ENCODE peak calls at places on chromosome 13, in seven cellular contexts. U is left ventricle myocardium inferior, D is sigmoid colon, K is nephron progenitor cell, Z is brain microvascular endothelial cell, F is AG04449, H is endodermal cell. W is an unnamed sample.

GRCh38 chr13:68715651-68716050 is 1392.0 kb upstream of the ATXN8OS start:
- DNase-seq in D (no peak), H (no peak), F (no peak), U (no peak), K (no peak), Z (no peak), W (no peak)

GRCh38 chr13:40130871-40131636 is 475.6 kb downstream of the COG6 start:
- DNase-seq in D (no peak), U (no peak), H (no peak), Z (peak), F (no peak), K (no peak), W (no peak)

GRCh38 chr13:97849305-97849704 is 104.2 kb upstream of the IPO5 start:
- DNase-seq in F (no peak), H (peak), U (no peak), D (no peak), K (no peak), Z (no peak), W (no peak)

GRCh38 chr13:73248711-73249580 is 190.1 kb downstream of the KLF5 start:
- DNase-seq in U (no peak), F (no peak), D (no peak), H (peak), K (no peak), Z (no peak), W (peak)

GRCh38 chr13:33677215-33677614 is 140.7 kb upstream of the RFC3 start:
- DNase-seq in U (no peak), Z (no peak), K (no peak), D (no peak), H (no peak), F (no peak), W (no peak)

GRCh38 chr13:98476538-98476966 is 100.4 kb downstream of the STK24 start:
- DNase-seq in H (peak), U (peak), D (peak), K (no peak), Z (peak), F (peak), W (peak)

GRCh38 chr13:48906200-48906599 is 69.5 kb upstream of the FNDC3A start:
- DNase-seq in F (no peak), D (no peak), Z (no peak), U (no peak), K (no peak), H (no peak), W (peak)

GRCh38 chr13:98468352-98468751 is 108.6 kb downstream of the STK24 start:
- DNase-seq in D (no peak), H (no peak), Z (no peak), U (no peak), F (no peak), K (no peak), W (no peak)

GRCh38 chr13:64158910-64159309 is 2743.3 kb upstream of the PCDH20 start:
- DNase-seq in K (no peak), F (no peak), Z (peak), H (no peak), U (no peak), D (no peak), W (no peak)

GRCh38 chr13:74641586-74641985 is 507.4 kb upstream of the KLF12 start:
- DNase-seq in Z (peak), F (peak), H (no peak), U (no peak), K (no peak), D (no peak), W (no peak)

DNA sequence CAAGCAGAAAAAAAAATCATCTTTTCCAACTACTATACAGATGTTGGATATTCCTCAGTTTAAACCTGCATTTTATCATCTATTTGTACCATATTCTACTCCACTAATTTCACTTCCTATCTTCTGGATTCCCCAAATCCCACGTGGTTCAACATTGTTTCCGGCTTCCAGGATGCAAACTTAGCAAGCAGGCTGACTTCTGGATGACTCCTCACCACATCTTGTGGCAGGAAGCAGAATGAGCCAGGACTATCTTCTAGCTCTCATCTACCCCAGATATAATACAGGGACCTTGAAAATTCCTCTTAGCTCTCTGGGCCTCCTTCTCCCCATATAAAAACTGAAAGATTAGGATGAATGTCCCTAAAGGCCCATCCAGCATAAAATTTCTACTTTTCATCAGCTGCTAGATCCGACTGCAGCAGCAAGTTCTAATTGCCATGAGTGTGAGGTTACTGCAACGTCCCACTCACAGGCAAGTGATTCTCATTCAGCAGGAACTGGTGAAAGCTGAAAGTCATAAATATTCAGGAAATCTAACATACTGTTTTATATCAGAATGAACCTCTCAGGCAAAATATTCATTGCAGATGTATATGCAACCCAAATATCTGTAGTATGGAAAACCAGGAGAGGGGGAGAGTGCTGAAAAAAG is 93.4 kb downstream of the KCTD12 start:
- DNase-seq in Z (peak), U (no peak), K (no peak), H (no peak), F (peak), D (peak), W (no peak)
- TF ChIP-seq CTCF in Z (peak), U (no peak), K (no peak), H (no peak), F (no peak), D (no peak), W (no peak)

GRCh38 chr13:51222510-51223283 is 499 bp downstream of the FAM124A start:
- DNase-seq in D (no peak), K (no peak), H (peak), F (no peak), Z (no peak), U (no peak), W (peak)
- TF ChIP-seq CTCF in D (no peak), K (no peak), H (peak), F (no peak), Z (peak), U (no peak), W (no peak)

GRCh38 chr13:36131215-36131930 is at the start of gene DCLK1:
- DNase-seq in H (peak), U (peak), K (peak), F (no peak), D (peak), Z (peak), W (no peak)

GRCh38 chr13:36131931-36132297 is 732 bp upstream of the DCLK1 start:
- DNase-seq in U (peak), D (peak), K (no peak), H (no peak), F (no peak), Z (peak), W (no peak)

GRCh38 chr13:36134632-36135031 is 3.5 kb upstream of the DCLK1 start:
- DNase-seq in F (no peak), U (no peak), D (no peak), K (no peak), Z (no peak), H (no peak), W (no peak)

GRCh38 chr13:36135876-36136275 is 4.7 kb upstream of the DCLK1 start:
- DNase-seq in Z (no peak), F (no peak), D (no peak), K (no peak), H (no peak), U (no peak), W (no peak)

GRCh38 chr13:36133950-36134349 is 2.8 kb upstream of the DCLK1 start:
- DNase-seq in U (no peak), D (no peak), H (no peak), Z (no peak), K (no peak), F (no peak), W (no peak)
- TF ChIP-seq CTCF in U (no peak), D (no peak), H (peak), Z (no peak), K (no peak), F (no peak), W (no peak)

GRCh38 chr13:110138009-110138699 is 168.8 kb downstream of the COL4A1 start:
- DNase-seq in H (peak), K (peak), Z (peak), F (no peak), D (peak), U (peak), W (peak)
- TF ChIP-seq CTCF in H (peak), K (no peak), Z (no peak), F (no peak), D (no peak), U (peak), W (no peak)

W was measured in Calu3.